ENCODE peak calls at places on chromosomes 6 and 20, in five cellular contexts. Z is testis, K is astrocyte of the spinal cord, L is osteocyte, N is WTC11. B is an unnamed sample.

GRCh38 chr6:116531675-116532570 is 13.6 kb downstream of the TRAPPC3L start:
- DNase-seq in Z (peak), K (peak), L (no peak), N (peak), B (no peak)

GRCh38 chr6:56279346-56280080 is 32.1 kb upstream of the COL21A1 start:
- DNase-seq in Z (no peak), K (peak), L (no peak), N (no peak), B (no peak)

GRCh38 chr20:8330785-8331699 is 199.0 kb downstream of the PLCB1 start:
- DNase-seq in Z (no peak), K (peak), L (no peak), N (no peak), B (no peak)

GRCh38 chr6:160041608-160042007 is 72.7 kb downstream of the IGF2R start:
- DNase-seq in Z (peak), K (peak), L (no peak), N (no peak), B (no peak)

GRCh38 chr20:16366548-16366947 is 206.7 kb downstream of the KIF16B start:
- DNase-seq in Z (no peak), K (no peak), L (no peak), N (no peak), B (no peak)

GRCh38 chr20:14334306-14334930 is 3.0 kb downstream of the FLRT3 start:
- DNase-seq in Z (peak), K (peak), L (no peak), N (peak), B (no peak)

GRCh38 chr6:146968041-146968760 is 236.0 kb upstream of the STXBP5 start:
- DNase-seq in Z (no peak), K (peak), L (no peak), N (no peak), B (no peak)

GRCh38 chr6:98146656-98147055 is 687.7 kb upstream of the POU3F2 start:
- DNase-seq in Z (no peak), K (peak), L (no peak), N (no peak), B (no peak)

GRCh38 chr6:23307516-23307915 is 738.1 kb downstream of the HDGFL1 start:
- DNase-seq in Z (no peak), K (no peak), L (no peak), N (no peak), B (no peak)

GRCh38 chr20:38952153-38952552 is 10.0 kb upstream of the DHX35 start:
- DNase-seq in Z (no peak), K (no peak), L (no peak), N (no peak), B (no peak)

GRCh38 chr6:56399250-56399671 is 151.9 kb upstream of the COL21A1 start:
- DNase-seq in Z (no peak), K (peak), L (no peak), N (no peak), B (no peak)

GRCh38 chr6:162638931-162639574 is 88.5 kb downstream of the PRKN start:
- DNase-seq in Z (no peak), K (no peak), L (no peak), N (no peak), B (no peak)

GRCh38 chr6:36326351-36326995 is 10.2 kb downstream of the BNIP5 start:
- DNase-seq in Z (peak), K (no peak), L (no peak), N (no peak), B (no peak)

GRCh38 chr6:140203611-140204553 is 829.4 kb upstream of the CITED2 start:
- DNase-seq in Z (no peak), K (peak), L (no peak), N (no peak), B (no peak)

GRCh38 chr6:37492236-37493046 is 7.3 kb downstream of the CCDC167 start:
- DNase-seq in Z (no peak), K (no peak), L (no peak), N (no peak), B (no peak)

GRCh38 chr6:4957521-4958231 is 46.2 kb downstream of the RPP40 start:
- DNase-seq in Z (no peak), K (no peak), L (no peak), N (peak), B (no peak)
- TF ChIP-seq CTCF in Z (no peak), K (no peak), L (peak), N (peak), B (peak)

GRCh38 chr6:120230008-120230407 is 880.4 kb upstream of the MAN1A1 start:
- DNase-seq in Z (no peak), K (no peak), L (no peak), N (peak), B (no peak)
- TF ChIP-seq CTCF in Z (no peak), K (no peak), L (no peak), N (no peak), B (no peak)

DNA sequence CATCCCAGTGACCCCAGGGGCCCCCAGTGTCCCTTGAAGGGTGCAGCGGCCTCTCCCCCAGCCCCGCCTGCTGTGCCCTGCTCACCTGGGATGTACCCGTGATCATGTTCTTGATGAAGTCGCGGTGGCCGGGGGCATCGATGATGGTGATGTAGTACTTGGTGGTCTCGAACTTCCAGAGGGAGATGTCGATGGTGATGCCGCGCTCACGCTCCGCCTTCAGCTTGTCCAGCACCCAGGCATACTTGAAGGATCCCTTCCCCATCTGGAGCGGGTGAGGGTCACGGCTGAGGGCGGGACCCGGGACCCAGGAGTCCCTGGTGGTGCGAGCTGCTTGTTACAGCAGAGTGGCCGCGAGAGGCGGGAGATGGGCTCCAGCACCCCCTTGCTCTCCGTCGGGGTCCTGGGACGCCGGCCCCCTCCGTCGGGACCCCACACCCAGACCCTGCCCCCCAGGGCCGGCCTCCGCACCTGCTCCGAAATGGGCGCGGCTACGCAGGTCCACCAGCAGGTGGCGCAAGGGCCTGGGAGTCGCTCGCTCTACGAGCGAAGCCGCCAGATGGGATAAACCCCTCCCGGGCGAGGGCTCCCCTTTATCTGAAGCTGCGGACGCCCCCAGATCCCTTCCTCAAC is 3.0 kb downstream of the EEF1A2 start:
- DNase-seq in Z (peak), K (peak), L (no peak), N (peak), B (peak)
- TF ChIP-seq CTCF in Z (peak), K (peak), L (peak), N (peak), B (peak)

GRCh38 chr6:154429711-154430110 is 73.1 kb upstream of the IPCEF1 start:
- DNase-seq in Z (no peak), K (no peak), L (no peak), N (no peak), B (no peak)
- TF ChIP-seq CTCF in Z (no peak), K (no peak), L (no peak), N (no peak), B (no peak)

GRCh38 chr6:150238294-150238693 is 95.5 kb downstream of the PPP1R14C start:
- DNase-seq in Z (peak), K (no peak), L (no peak), N (no peak), B (no peak)
- TF ChIP-seq CTCF in Z (no peak), K (no peak), L (no peak), N (no peak), B (no peak)

DNA sequence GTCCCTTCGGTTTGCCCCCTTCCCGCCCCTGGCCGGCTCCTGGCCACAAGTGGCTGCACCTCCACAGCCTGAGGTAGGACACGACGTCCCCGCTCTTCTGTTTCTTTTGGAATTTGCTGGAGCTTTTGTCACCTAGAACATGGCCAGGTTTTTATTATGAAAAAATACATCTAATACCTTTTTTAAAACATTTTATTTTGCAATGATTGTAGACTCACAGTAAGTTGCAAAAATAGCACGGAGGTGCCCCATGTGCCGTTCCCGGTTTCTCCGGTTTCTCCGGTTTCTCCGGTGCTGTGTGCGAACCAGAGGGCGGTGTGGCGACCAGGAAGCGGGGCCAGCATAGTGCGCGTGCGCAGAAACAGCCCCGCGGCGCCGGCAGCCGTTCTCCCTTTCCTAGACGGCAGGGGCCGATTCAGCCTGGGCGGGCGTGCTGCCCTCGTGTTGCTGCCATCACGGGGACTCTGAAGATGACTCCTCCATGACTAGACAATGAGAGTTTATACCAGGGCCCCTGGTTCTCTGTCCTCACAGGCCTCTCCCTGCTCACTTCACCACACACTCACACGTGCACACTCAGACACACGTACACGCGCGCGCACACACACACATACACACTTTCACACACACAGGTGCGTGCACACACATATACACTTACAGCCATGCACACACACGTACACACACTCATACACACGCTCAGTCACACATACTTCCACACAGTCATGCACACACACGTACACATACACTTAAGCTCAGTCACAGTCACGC is 102.1 kb downstream of the TMEM242 start:
- DNase-seq in Z (peak), K (peak), L (no peak), N (peak), B (peak)
- TF ChIP-seq CTCF in Z (no peak), K (peak), L (no peak), N (no peak), B (peak)

GRCh38 chr6:169212897-169213813 is 40.5 kb downstream of the THBS2 start:
- DNase-seq in Z (peak), K (peak), L (peak), N (peak), B (peak)
- TF ChIP-seq CTCF in Z (peak), K (peak), L (peak), N (no peak), B (peak)

GRCh38 chr6:133983099-133983939 is 30.3 kb downstream of the TBPL1 start:
- DNase-seq in Z (no peak), K (no peak), L (no peak), N (no peak), B (no peak)
- TF ChIP-seq CTCF in Z (no peak), K (no peak), L (no peak), N (no peak), B (no peak)

DNA sequence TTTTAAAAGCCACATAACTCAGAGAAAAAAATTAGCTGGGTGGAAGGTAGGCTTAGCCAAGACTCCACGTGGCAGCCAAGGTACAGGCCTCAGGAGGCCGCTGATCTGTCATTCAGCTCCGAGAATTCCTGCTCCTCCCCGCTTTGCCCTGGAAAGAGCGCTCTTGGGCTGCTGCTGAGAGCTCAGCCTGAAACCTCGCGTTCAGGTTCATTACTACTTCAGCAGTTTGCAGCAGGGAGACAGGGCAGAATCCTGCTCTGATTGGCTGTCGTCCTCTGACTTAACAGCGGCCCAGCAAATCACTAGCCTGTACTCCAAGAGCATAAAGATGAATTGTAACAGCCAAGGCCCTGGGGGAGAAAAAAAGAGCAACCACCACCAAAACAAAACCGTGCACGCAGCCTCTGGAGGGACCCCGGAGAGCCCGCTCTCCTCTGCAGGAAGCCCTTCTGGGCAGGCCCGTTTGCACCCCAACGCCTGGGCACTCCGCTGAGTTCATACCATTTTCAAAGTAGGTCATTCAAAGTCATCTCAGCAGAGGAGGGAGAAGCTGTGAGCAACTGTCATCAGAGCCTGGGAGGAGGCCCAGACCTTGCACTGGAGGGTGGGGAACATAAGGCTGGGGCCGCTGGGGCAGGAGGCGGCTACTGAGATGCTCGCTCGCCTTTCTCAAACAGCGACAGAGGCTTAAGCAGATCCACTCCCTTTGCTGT is 42.2 kb upstream of the ATXN1 start:
- DNase-seq in Z (peak), K (peak), L (no peak), N (peak), B (peak)
- TF ChIP-seq CTCF in Z (no peak), K (peak), L (no peak), N (no peak), B (no peak)